ENCODE peak calls at places on chromosomes 12 and 14, in six cellular contexts. C, D, G, U, F and O are unnamed samples.

GRCh38 chr12:87363497-87364084 is 665.6 kb downstream of the C12orf50 start:
- DNase-seq in G (no peak), U (no peak), D (no peak), C (no peak), F (no peak), O (no peak)

GRCh38 chr12:69901141-69901900 is 76.3 kb downstream of the MYRFL start:
- DNase-seq in G (no peak), F (no peak), C (no peak), D (no peak), U (no peak), O (peak)

GRCh38 chr12:92242917-92243316 is 97.3 kb upstream of the BTG1 start:
- DNase-seq in U (no peak), D (no peak), F (no peak), G (no peak), C (no peak), O (no peak)

GRCh38 chr12:66804555-66804954 is 125.7 kb upstream of the GRIP1 start:
- DNase-seq in G (no peak), F (no peak), D (no peak), U (no peak), C (no peak), O (no peak)

GRCh38 chr12:71636704-71637115 is 26.9 kb downstream of the ZFC3H1 start:
- DNase-seq in G (no peak), C (peak), U (peak), D (no peak), F (peak), O (peak)

GRCh38 chr12:120212301-120212700 is 11.4 kb upstream of the RPLP0 start:
- DNase-seq in D (no peak), U (no peak), C (no peak), G (no peak), F (no peak), O (no peak)

GRCh38 chr14:28308727-28309126 is 457.9 kb upstream of the FOXG1 start:
- DNase-seq in C (peak), U (no peak), D (no peak), F (no peak), G (no peak), O (peak)

GRCh38 chr12:1306096-1306495 is 288.3 kb downstream of the FBXL14 start:
- DNase-seq in D (no peak), G (no peak), F (no peak), U (peak), C (no peak), O (no peak)

GRCh38 chr12:19689801-19690472 is 250.6 kb downstream of the AEBP2 start:
- DNase-seq in C (no peak), G (no peak), F (no peak), D (no peak), U (no peak), O (no peak)

GRCh38 chr14:100906420-100906819 is 2.9 kb upstream of the RTL1 start:
- DNase-seq in F (no peak), G (peak), C (no peak), D (peak), U (peak), O (no peak)

GRCh38 chr12:47995976-47996375 is 8.3 kb downstream of the COL2A1 start:
- DNase-seq in F (no peak), G (no peak), D (no peak), U (no peak), C (no peak), O (peak)

GRCh38 chr14:102754370-102755262 is 22.6 kb upstream of the TRAF3 start:
- DNase-seq in G (no peak), F (no peak), D (no peak), C (no peak), U (no peak), O (no peak)

GRCh38 chr12:70638639-70639349 is 1.6 kb upstream of the PTPRB start:
- DNase-seq in D (no peak), C (no peak), F (no peak), G (no peak), U (peak), O (peak)

GRCh38 chr12:124422142-124422569 is 127.3 kb downstream of the RFLNA start:
- DNase-seq in C (peak), F (no peak), G (no peak), D (no peak), U (peak), O (no peak)

GRCh38 chr14:44404021-44404420 is 103.1 kb downstream of the FSCB start:
- DNase-seq in G (no peak), U (no peak), D (no peak), C (no peak), F (no peak), O (no peak)

GRCh38 chr12:123004287-123004686 is 23.8 kb downstream of the ARL6IP4 start:
- DNase-seq in D (no peak), G (no peak), U (no peak), C (no peak), F (no peak), O (no peak)

GRCh38 chr12:94280063-94280462 is 131.7 kb downstream of the PLXNC1 start:
- DNase-seq in D (no peak), C (no peak), U (no peak), F (no peak), G (no peak), O (no peak)

GRCh38 chr14:53956427-53957201 is at the start of gene BMP4:
- DNase-seq in D (peak), C (peak), U (peak), F (peak), G (peak), O (peak)

GRCh38 chr12:80937391-80938238 is at the start of gene LIN7A:
- DNase-seq in C (peak), F (peak), G (peak), D (no peak), U (no peak), O (peak)

GRCh38 chr14:63091394-63091996 is 46.2 kb upstream of the KCNH5 start:
- DNase-seq in D (no peak), F (no peak), C (no peak), U (no peak), G (no peak), O (no peak)

GRCh38 chr12:32115404-32116104 is 8.9 kb downstream of the BICD1 start:
- DNase-seq in D (no peak), F (no peak), U (no peak), C (peak), G (no peak), O (peak)

GRCh38 chr12:110699591-110700445 is 10.9 kb upstream of the HVCN1 start:
- DNase-seq in C (peak), D (no peak), F (peak), G (peak), U (peak), O (no peak)

GRCh38 chr12:42707312-42707711 is 117.8 kb upstream of the PRICKLE1 start:
- DNase-seq in C (no peak), U (no peak), D (no peak), F (no peak), G (no peak), O (no peak)

GRCh38 chr14:34044666-34045306 is 93.9 kb upstream of the EGLN3 start:
- DNase-seq in G (no peak), F (no peak), D (no peak), C (no peak), U (no peak), O (no peak)

GRCh38 chr12:95385246-95385645 is 88.7 kb upstream of the METAP2 start:
- DNase-seq in C (no peak), U (no peak), F (no peak), D (no peak), G (no peak), O (no peak)

GRCh38 chr12:102562836-102563425 is 82.6 kb upstream of the IGF1 start:
- DNase-seq in D (no peak), F (no peak), C (no peak), U (no peak), G (no peak), O (no peak)

GRCh38 chr14:100105357-100106169 is 40.3 kb downstream of the EVL start:
- DNase-seq in F (no peak), D (no peak), U (no peak), G (no peak), C (no peak), O (no peak)

GRCh38 chr14:75875958-75876357 is 105.8 kb downstream of the TGFB3 start:
- DNase-seq in G (no peak), U (no peak), C (no peak), D (no peak), F (no peak), O (no peak)
- TF ChIP-seq JUN in G (no peak), U (no peak), C (no peak), D (no peak), F (no peak), O (no peak)

DNA sequence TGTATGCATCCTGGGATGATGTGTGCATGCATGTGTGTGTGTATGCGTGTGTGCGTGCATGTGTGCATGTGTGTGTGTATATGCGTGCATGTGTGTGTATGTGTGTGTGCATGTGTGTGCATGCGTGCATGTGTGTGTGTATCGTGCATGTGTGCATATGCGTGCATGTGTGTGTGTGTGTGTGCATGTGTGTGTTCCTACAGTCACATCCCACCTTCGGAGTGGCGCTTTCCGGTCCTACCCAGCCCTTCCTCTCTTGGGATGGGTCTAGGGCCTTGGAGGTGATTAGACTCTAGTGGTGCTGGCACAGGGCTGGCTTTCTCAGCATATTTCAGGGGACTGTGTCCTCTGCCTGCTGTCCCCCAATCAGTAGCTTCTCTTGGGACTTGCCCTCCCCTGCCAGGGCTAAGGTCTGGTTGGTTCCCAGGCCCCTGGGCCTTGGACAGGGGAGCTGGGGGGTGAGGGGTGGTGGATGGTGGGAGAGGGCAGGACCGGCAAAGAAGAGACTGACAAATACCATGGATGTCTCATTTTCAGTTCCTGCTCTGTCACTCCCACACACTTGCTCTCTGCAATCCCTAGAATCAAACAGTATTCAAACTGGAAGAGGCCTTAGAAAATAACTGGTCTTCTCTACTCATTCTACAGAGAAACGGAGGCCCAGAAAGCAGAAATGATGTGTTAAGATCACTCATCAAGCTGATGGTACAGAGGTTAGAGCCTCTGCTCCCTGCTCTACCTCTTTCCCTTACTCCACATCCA is 21.9 kb upstream of the FAIM2 start:
- DNase-seq in U (no peak), G (no peak), F (no peak), C (no peak), D (no peak), O (no peak)
- TF ChIP-seq JUN in U (no peak), G (no peak), F (no peak), C (no peak), D (no peak), O (no peak)

GRCh38 chr12:107685360-107686248 is at the start of gene PWP1:
- DNase-seq in U (peak), C (peak), F (peak), D (peak), G (peak), O (peak)
- TF ChIP-seq JUN in U (peak), C (peak), F (no peak), D (no peak), G (no peak), O (no peak)

GRCh38 chr12:100403446-100403845 is 46.6 kb downstream of the SLC17A8 start:
- DNase-seq in F (no peak), D (peak), G (no peak), U (no peak), C (peak), O (no peak)

GRCh38 chr12:100399095-100399494 is 42.2 kb downstream of the SLC17A8 start:
- DNase-seq in C (no peak), U (no peak), D (no peak), G (no peak), F (no peak), O (no peak)

GRCh38 chr12:100401660-100402059 is 44.8 kb downstream of the SLC17A8 start:
- DNase-seq in G (no peak), U (no peak), C (peak), F (no peak), D (peak), O (peak)

DNA sequence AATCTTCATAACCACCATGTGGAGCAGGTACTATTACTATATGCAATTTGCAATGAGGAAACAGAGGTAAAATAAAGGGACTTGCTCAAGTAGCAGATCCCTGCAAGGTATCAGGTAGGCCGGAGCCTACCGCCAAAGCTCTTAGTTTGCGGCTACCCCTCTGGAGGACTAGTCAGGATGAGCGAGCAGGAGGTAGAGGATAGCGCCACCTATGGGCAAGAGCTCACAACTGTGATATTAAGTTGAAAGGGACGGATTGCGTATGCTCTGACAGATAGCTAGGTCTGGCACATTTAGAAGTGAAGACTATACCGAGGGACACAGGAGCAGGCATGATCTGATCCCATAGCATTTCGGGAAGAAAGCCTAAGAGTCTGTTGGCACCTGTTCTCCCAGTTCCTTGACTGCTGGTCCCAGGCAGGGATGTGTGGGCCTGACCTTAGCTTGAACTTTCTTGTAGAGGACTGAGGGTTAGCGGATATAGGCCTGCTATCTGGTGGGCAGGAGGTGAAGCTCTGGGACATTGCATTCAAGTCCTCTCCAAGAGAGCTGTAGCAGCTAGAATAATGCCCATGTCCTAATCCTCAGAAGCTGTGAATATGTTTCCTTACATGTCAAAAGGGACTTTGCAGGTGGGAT is 48.0 kb downstream of the SLC17A8 start:
- DNase-seq in U (peak), G (peak), D (peak), C (peak), F (peak), O (peak)
- TF ChIP-seq JUN in U (no peak), G (no peak), D (no peak), C (no peak), F (no peak), O (no peak)

GRCh38 chr14:95769976-95770375 is 56.1 kb upstream of the TCL1A start:
- DNase-seq in U (no peak), D (no peak), C (no peak), G (no peak), F (no peak), O (no peak)

GRCh38 chr14:95774265-95775160 is 60.6 kb upstream of the TCL1A start:
- DNase-seq in G (peak), F (peak), D (peak), C (peak), U (peak), O (peak)

GRCh38 chr14:95765016-95765415 is 51.1 kb upstream of the TCL1A start:
- DNase-seq in U (no peak), C (no peak), G (no peak), D (no peak), F (no peak), O (no peak)

DNA sequence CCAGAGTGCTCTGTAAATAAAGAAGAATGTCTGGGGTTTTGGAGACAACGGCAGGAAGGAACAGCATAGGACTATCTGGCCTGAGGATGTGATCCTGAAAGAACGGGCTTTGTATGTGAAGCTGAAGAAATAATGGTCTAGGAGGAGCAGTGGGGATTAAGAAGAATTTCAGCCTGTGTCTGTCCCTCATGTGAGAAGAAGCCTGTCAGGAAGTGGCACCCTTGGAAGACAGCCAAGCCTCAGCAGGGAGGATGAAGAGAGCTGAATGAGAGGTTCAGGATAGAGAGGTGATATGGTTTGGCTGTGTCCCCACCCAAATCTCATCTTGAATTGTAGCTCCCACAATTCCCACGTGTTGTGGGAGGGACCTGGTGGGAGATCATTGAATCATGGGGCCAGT is 56.9 kb upstream of the TCL1A start:
- DNase-seq in D (no peak), C (no peak), F (no peak), U (no peak), G (no peak), O (no peak)
- TF ChIP-seq JUN in D (no peak), C (no peak), F (no peak), U (no peak), G (no peak), O (no peak)

DNA sequence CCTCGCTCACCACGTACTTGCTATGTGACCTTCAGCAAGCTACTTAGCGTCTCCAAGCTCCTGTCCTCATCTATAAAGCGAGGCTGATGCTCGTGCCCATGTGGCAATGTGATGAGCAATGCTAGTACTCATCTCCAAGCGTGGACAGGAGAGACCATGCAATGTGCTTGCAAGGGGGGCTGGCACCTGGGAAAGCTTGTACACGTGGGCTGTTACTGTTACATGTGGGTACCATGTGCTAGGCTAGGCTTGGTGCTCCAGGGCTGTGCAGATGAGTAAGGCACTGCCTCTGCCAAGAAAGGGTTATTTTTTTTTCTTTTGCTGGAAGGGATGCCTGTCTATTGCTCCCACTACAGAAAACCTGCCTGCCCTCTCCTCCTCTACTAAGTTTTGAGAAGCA is 46.6 kb downstream of the TSPAN11 start:
- DNase-seq in F (no peak), D (no peak), C (no peak), U (no peak), G (no peak), O (no peak)
- TF ChIP-seq JUN in F (no peak), D (no peak), C (no peak), U (no peak), G (no peak), O (no peak)

DNA sequence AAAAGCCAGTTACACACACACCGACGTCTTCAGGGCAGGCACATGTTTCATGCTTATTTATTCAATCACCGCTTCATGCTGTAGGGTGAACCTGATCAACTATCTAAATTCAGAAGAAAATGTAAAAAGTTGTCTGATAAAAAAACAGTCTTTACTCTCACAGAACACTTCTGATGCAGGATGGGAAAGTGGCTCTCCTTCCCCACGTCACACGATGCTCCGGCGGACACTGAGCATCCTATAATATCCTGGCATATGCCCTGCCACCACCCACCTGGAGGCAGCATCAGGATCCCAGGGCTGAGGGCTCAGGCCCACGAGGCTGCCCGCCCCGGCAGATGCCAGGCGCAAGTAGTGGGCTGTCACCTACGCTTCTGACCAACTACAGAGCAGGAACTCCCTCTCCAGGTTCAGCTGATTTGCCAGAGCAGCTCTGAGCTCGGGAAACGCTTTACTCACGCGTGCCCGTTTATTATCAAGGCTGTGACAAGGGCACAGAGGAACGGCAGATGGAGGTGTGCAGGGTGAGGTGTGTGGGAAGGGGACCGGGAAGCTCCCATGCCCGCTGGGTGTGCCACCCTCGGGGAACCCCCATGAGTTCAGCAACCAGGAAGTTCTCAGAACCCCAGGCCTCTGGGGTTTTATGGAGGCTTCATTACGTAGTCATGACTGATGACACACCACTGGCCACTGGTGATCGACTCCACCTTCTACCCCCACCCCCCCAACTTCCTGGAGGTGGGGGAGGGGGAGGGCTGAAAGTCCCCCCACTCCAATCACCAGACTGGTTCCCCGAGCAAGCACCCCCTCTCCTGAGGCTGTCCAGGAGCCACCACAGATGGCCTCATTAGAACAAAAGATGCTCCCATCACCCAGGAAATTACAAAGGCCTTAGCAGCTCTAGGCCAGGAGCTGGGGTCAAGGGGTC is 32.1 kb downstream of the SLC15A4 start:
- DNase-seq in F (no peak), G (no peak), D (no peak), U (no peak), C (no peak), O (no peak)
- TF ChIP-seq JUN in F (no peak), G (no peak), D (no peak), U (no peak), C (no peak), O (no peak)

GRCh38 chr14:68548194-68549056 is 244.4 kb downstream of the ZFP36L1 start:
- DNase-seq in F (no peak), C (peak), G (no peak), U (no peak), D (peak), O (no peak)
- TF ChIP-seq JUN in F (no peak), C (peak), G (no peak), U (no peak), D (no peak), O (no peak)

GRCh38 chr12:28253175-28253641 is 63.0 kb downstream of the CCDC91 start:
- DNase-seq in U (peak), C (no peak), G (no peak), F (no peak), D (no peak), O (no peak)
- TF ChIP-seq JUN in U (no peak), C (no peak), G (no peak), F (no peak), D (no peak), O (no peak)